ENCODE peak calls at places on chromosomes 4 and X, in four cellular contexts. R is chondrocyte, V is lower lobe of right lung, P is colonic mucosa. Z is an unnamed sample.

GRCh38 chrX:50432760-50433377 is 37.8 kb downstream of the DGKK start:
- DNase-seq in R (no peak), P (no peak), V (no peak), Z (no peak)

GRCh38 chrX:49876750-49877149 is 2.5 kb upstream of the USP27X start:
- DNase-seq in V (no peak), P (peak; percentile 38), R (no peak), Z (no peak)

GRCh38 chrX:31858915-31859314 is 787.1 kb upstream of the FTHL17 start:
- DNase-seq in P (no peak), R (no peak), V (no peak), Z (no peak)

GRCh38 chr4:184396001-184396400 is 78.3 kb downstream of the IRF2 start:
- DNase-seq in P (no peak), R (no peak), V (no peak), Z (no peak)

GRCh38 chrX:47179928-47180255 is 13.7 kb upstream of the UBA1 start:
- DNase-seq in V (no peak), R (peak; percentile 84), P (no peak), Z (no peak)

GRCh38 chrX:46256875-46257274 is 288.3 kb downstream of the ZNF674 start:
- DNase-seq in R (no peak), P (no peak), V (no peak), Z (no peak)

GRCh38 chrX:9940397-9940796 is 26.8 kb upstream of the CLDN34 start:
- DNase-seq in V (no peak), P (no peak), R (no peak), Z (no peak)

GRCh38 chr4:159483110-159483509 is 380.2 kb downstream of the RAPGEF2 start:
- DNase-seq in R (no peak), V (no peak), P (no peak), Z (no peak)

GRCh38 chrX:39736219-39737211 is 361.2 kb downstream of the BCOR start:
- DNase-seq in P (no peak), R (no peak), V (peak; percentile 82), Z (peak; percentile 84)

DNA sequence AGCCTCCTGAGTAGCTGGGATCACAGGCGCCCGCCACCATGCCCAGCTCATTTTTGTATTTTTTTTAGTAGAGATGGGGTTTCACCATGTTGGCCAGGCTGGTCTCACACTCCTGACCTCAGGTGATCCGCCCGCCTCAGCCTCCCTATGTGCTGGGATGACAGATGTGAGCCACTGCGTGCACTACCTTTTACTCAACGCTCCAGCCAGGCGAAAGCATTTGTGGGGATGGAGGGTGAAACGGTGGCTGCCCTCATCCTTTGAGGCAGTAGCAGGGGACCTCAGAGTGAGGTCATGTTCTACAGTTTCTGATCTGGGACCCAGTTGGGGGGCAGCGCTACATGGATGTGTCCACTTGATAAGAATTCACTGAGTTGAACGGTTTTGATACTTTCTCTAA is 65.8 kb upstream of the GPR78 start:
- DNase-seq in R (no peak), P (no peak), V (no peak), Z (no peak)
- TF ChIP-seq CTCF in R (no peak), P (no peak), V (no peak), Z (no peak)

GRCh38 chr4:33381806-33382205 is 2661.6 kb downstream of the PCDH7 start:
- DNase-seq in V (no peak), R (no peak), P (no peak), Z (peak; percentile 7)

GRCh38 chr4:33390977-33391376 is 2670.8 kb downstream of the PCDH7 start:
- DNase-seq in P (no peak), R (no peak), V (no peak), Z (no peak)

GRCh38 chr4:33386761-33387160 is 2666.6 kb downstream of the PCDH7 start:
- DNase-seq in P (no peak), V (no peak), R (no peak), Z (no peak)
- TF ChIP-seq CTCF in P (no peak), V (no peak), R (peak; percentile 56), Z (peak; percentile 30)

GRCh38 chr4:4477796-4478195 is 64.1 kb downstream of the STX18 start:
- DNase-seq in R (no peak), P (no peak), V (no peak), Z (peak; percentile 91)

GRCh38 chr4:4479366-4479765 is 62.5 kb downstream of the STX18 start:
- DNase-seq in R (no peak), V (no peak), P (no peak), Z (no peak)

GRCh38 chr4:4480205-4480604 is 61.6 kb downstream of the STX18 start:
- DNase-seq in V (no peak), R (no peak), P (no peak), Z (no peak)

GRCh38 chr4:4481394-4482000 is 60.4 kb downstream of the STX18 start:
- DNase-seq in R (no peak), V (no peak), P (no peak), Z (no peak)

GRCh38 chr4:4480685-4481393 is 61.0 kb downstream of the STX18 start:
- DNase-seq in V (no peak), P (no peak), R (no peak), Z (no peak)
- TF ChIP-seq CTCF in V (peak; percentile 11), P (peak; percentile 12), R (peak; percentile 82), Z (peak; percentile 66)

GRCh38 chr4:76001760-76002159 is 5.5 kb downstream of the CXCL9 start:
- DNase-seq in V (no peak), P (no peak), R (no peak), Z (no peak)
- TF ChIP-seq CTCF in V (no peak), P (no peak), R (no peak), Z (no peak)

DNA sequence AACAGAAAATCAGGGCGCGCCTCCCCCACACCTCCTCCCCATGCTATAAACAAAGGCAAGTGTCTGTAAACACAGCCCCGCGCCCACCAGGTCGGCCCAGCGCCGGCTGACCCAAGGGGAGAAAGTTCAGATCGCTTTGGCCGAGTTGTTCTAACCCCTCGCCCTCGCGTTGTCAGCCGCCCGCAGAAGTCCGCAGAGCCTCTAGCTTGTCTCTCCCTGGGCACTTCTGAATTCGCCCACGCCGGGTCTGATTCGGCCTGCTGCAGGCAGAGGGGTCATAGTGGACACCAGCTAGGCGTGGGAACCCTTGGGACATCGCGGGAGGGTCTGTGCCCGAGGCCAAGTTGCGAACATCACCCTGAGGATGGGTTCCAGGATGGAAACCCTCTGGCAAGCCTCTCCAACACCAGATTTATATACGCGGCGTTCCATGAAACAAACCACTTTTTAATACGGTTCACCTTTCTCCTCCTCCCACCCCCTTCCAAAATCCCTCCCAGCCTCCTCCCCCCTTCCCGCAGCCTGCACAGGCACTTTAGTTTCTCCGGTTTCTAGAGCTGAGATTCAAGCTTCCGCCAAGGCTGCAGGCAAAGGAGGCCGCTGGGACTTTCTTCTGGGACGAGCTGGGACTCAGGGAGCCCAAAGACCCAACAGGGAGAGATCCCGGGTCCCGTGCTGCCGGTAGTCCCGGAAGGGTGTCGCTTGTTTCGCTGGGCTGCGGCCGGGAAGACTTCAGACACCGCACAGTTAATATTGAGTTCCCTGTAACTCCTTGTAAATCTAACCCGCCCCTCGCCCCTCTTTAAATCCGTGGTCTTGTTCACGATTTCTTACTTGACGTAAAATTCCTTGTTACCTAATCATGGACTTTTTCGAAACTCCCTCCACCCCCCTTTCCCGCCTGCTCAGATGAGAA is 4.7 kb downstream of the HAND2 start:
- DNase-seq in V (no peak), P (no peak), R (no peak), Z (no peak)
- TF ChIP-seq CTCF in V (no peak), P (no peak), R (no peak), Z (no peak)

GRCh38 chr4:3766791-3767561 is 791 bp downstream of the ADRA2C start:
- DNase-seq in V (no peak), R (no peak), P (no peak), Z (no peak)
- TF ChIP-seq CTCF in V (no peak), R (peak; percentile 13), P (no peak), Z (no peak)

GRCh38 chr4:75658881-75659280 is 14.3 kb downstream of the G3BP2 start:
- DNase-seq in R (no peak), P (no peak), V (no peak), Z (no peak)

GRCh38 chr4:75654905-75655304 is 18.3 kb downstream of the G3BP2 start:
- DNase-seq in R (no peak), P (no peak), V (no peak), Z (no peak)

GRCh38 chr4:75659512-75660031 is 13.6 kb downstream of the G3BP2 start:
- DNase-seq in V (no peak), P (no peak), R (no peak), Z (no peak)

GRCh38 chr4:75655562-75655961 is 17.6 kb downstream of the G3BP2 start:
- DNase-seq in R (no peak), P (no peak), V (no peak), Z (no peak)

GRCh38 chr4:75653845-75654503 is 19.2 kb downstream of the G3BP2 start:
- DNase-seq in P (no peak), V (no peak), R (no peak), Z (no peak)
- TF ChIP-seq CTCF in P (peak; percentile 26), V (peak; percentile 45), R (peak; percentile 77), Z (peak; percentile 56)

GRCh38 chr4:2393353-2394270 is 24.8 kb downstream of the ZFYVE28 start:
- DNase-seq in V (no peak), P (peak; percentile 50), R (no peak), Z (no peak)
- TF ChIP-seq CTCF in V (peak; percentile 4), P (no peak), R (no peak), Z (no peak)

Z was measured in LNCaP clone FGC.